ENCODE peak calls at places on chromosomes 13 and 19, in seven cellular contexts. S, P, G, Z, T, F and B are unnamed samples. For H3K36me3, the result is how much of the 10 kb centered on the place peaks cover.

GRCh38 chr19:44841255-44841654 is 4.8 kb upstream of the NECTIN2 start:
- DNase-seq in P (no peak), S (no peak), T (no peak), G (no peak), F (no peak), Z (no peak), B (no peak)

GRCh38 chr19:28602675-28603298 is 610.2 kb downstream of the UQCRFS1 start:
- DNase-seq in T (peak), S (no peak), F (no peak), P (no peak), Z (no peak), G (no peak), B (no peak)

GRCh38 chr13:48707405-48707804 is 53.7 kb downstream of the CYSLTR2 start:
- DNase-seq in S (no peak), G (no peak), P (no peak), T (no peak), Z (no peak), F (no peak), B (no peak)

GRCh38 chr19:28358604-28359003 is 854.3 kb downstream of the UQCRFS1 start:
- DNase-seq in P (no peak), T (no peak), S (no peak), F (no peak), Z (no peak), G (no peak), B (no peak)

GRCh38 chr13:106534844-106535551 is 464 bp downstream of the EFNB2 start:
- DNase-seq in S (no peak), T (peak), G (peak), F (no peak), P (no peak), Z (no peak), B (peak)

GRCh38 chr19:38654478-38655079 is 7.1 kb downstream of the ACTN4 start:
- DNase-seq in P (no peak), F (no peak), G (peak), S (no peak), T (no peak), Z (no peak), B (peak)

GRCh38 chr19:30406220-30406944 is 34.2 kb downstream of the ZNF536 start:
- DNase-seq in F (no peak), S (no peak), G (no peak), P (no peak), T (no peak), Z (peak), B (no peak)

GRCh38 chr19:54125713-54126112 is 10.2 kb downstream of the PRPF31 start:
- DNase-seq in T (no peak), G (no peak), S (no peak), F (no peak), Z (no peak), P (no peak), B (no peak)

GRCh38 chr13:59303433-59303832 is 860.3 kb downstream of the DIAPH3 start:
- DNase-seq in F (no peak), Z (no peak), P (no peak), S (no peak), T (no peak), G (no peak), B (no peak)

GRCh38 chr19:41221514-41222205 is 2.6 kb downstream of the AXL start:
- DNase-seq in G (no peak), P (no peak), T (no peak), Z (no peak), F (no peak), S (no peak), B (no peak)

GRCh38 chr13:93769607-93770006 is 543.0 kb downstream of the GPC6 start:
- DNase-seq in T (no peak), P (no peak), Z (no peak), G (no peak), S (no peak), F (no peak), B (no peak)

GRCh38 chr19:6259312-6259861 is 20.4 kb downstream of the MLLT1 start:
- DNase-seq in T (no peak), S (no peak), F (no peak), P (no peak), Z (no peak), G (no peak), B (peak)

GRCh38 chr19:35144600-35145436 is 1.8 kb downstream of the FXYD7 start:
- DNase-seq in G (no peak), Z (no peak), F (no peak), S (no peak), T (peak), P (no peak), B (no peak)

GRCh38 chr19:16895467-16896097 is 6.8 kb downstream of the F2RL3 start:
- DNase-seq in T (no peak), S (no peak), P (no peak), F (no peak), G (no peak), Z (no peak), B (no peak)

GRCh38 chr13:51912511-51913225 is 50.9 kb downstream of the CCDC70 start:
- DNase-seq in G (no peak), T (no peak), P (no peak), S (no peak), Z (no peak), F (no peak), B (no peak)

GRCh38 chr19:33673258-33673875 is 51.6 kb downstream of the CHST8 start:
- DNase-seq in Z (no peak), T (no peak), P (no peak), S (no peak), F (no peak), G (no peak), B (no peak)

GRCh38 chr19:1265611-1266115 is 3.5 kb upstream of the CIRBP start:
- DNase-seq in G (peak), T (no peak), F (no peak), Z (no peak), S (no peak), P (no peak), B (peak)

GRCh38 chr19:14116525-14116917 is 1.0 kb downstream of the PRKACA start:
- DNase-seq in S (no peak), F (no peak), P (no peak), G (no peak), Z (no peak), T (no peak), B (no peak)

GRCh38 chr13:114153485-114154080 is 21.2 kb upstream of the RASA3 start:
- DNase-seq in P (no peak), T (no peak), G (no peak), F (no peak), Z (no peak), S (no peak), B (no peak)

GRCh38 chr13:75372923-75373841 is 108.8 kb downstream of the TBC1D4 start:
- DNase-seq in T (no peak), S (no peak), Z (no peak), G (no peak), F (no peak), P (no peak), B (no peak)

GRCh38 chr13:58584610-58585009 is 953.1 kb downstream of the PCDH17 start:
- DNase-seq in P (no peak), Z (no peak), S (no peak), T (no peak), G (no peak), F (no peak), B (no peak)

DNA sequence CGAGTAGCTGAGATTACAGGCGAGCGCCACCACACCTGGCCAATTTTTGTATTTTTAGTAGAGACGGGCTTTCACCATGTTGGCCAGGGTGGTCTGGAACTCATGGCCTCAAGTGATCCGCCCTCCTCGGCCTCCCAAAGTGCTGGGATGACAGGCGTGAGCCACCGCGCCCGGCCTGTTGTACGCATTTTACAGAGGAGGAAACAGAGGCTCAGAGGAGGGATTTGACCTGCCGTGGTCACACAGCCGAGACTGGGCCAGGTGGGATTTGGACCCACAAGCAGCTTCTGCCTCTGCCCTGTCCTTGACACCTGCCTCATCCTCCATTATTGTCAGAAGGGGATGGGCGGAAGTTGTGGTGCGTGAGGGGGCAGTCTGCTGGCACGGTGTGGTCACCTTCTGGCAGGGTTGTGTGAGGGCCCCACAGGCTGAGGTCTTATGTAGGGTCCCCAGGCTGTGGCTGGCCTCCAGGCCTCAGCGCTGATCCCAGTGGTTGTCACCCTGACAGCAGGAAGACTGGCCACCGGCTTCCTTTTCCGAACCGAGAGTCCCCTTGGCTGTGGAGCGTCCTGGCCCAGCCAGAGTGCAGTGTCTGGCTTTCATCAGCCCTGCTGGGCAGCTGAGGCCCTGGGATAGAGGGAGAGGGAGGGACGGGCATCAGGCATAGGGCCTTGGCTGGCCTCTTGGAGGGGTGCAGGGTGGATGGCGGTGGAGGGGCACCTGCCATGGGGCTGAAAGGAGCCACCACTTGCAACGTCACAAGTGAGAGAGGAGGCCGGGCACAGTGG is 20.3 kb downstream of the NFIC start:
- DNase-seq in T (no peak), G (no peak), F (no peak), S (no peak), Z (no peak), P (no peak), B (no peak)
- H3K9ac ChIP-seq in T (peak), G (no peak), F (no peak), S (no peak), Z (no peak), P (no peak), B (peak)

DNA sequence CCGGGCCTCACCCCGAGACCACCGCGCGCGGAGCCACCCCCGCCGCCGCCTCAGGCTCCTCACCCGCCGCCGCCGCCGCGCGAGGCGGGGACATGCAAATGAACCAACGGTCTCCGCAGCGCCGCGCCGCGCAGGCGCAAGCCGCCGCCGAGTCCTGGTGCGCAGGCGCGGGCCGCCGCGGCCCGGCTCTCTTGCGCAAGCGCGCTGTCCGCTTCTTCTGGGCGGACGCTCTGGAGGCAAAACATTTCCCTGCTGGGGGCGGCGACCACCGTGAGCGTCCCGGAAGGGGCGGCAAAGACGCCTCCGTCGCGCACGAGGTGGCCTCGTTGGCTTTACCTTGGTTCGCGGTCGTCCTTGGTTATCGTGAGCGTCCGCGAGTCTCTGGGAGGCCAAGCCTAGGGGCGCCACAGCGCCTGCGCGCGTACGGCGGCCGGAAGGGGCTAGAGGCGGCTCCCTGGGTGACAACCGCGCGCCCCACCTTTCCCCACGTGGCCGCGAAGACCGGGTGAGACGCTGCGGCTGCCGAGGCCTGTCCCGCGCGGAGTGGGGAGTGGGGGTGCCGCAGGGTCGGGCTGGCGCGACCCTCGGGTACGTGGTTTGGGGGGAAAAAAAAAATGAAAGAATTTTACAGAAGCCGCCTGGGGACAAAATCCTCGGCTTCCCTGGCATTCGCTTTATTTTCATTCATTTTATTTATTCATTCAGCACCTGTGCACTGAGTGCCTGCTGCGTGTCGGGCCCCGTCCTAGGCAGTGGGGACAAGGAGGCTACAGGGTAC is at the start of the genes ARMC6 and SUGP2:
- DNase-seq in P (peak), F (peak), T (peak), S (peak), Z (peak), G (peak), B (peak)
- TF ChIP-seq POLR2A in P (no peak), F (peak), T (peak), S (peak), Z (peak), G (peak), B (peak)

GRCh38 chr13:95601216-95601615 is 43.3 kb downstream of the DZIP1 start:
- DNase-seq in G (peak), Z (no peak), T (no peak), P (no peak), F (no peak), S (no peak), B (no peak)

GRCh38 chr13:95604534-95604915 is 40.0 kb downstream of the DZIP1 start:
- DNase-seq in G (no peak), P (no peak), S (no peak), T (no peak), Z (no peak), F (no peak), B (peak)

GRCh38 chr13:95605426-95606125 is 38.9 kb downstream of the DZIP1 start:
- DNase-seq in T (no peak), P (no peak), G (no peak), Z (no peak), F (no peak), S (no peak), B (no peak)

GRCh38 chr13:95601906-95602305 is 42.6 kb downstream of the DZIP1 start:
- DNase-seq in F (no peak), G (no peak), T (no peak), Z (no peak), P (no peak), S (no peak), B (no peak)

DNA sequence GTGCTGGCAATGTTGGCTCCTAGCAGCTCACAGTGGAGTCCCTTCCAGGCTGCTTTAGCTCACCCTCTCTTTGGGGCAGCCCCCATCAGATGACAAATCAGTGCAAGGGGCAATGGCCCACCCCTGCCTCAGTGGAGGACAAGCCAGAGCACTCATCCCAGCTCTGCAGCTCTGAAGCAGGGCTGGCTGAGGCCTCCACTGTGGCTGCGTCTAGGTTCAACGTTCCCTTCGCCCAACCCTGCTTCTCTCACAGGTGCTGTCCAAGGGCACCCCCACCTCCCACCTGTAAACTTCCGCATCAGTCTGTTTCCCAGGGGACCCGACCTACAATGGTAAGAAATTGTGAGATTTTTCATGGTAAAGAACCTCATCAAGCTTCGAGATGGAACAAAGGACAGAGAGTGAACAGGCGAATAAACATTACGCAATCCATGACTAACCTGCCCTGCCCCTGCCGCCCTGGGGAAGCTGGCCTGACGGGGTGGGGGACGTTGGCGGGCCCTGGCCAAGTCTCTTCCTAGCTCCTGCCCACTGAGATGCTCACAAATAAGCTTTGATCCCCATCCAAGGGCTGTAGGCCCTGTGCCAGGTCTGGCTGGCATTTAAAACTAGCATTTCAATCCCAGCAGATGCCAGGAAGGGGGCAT is 40.5 kb downstream of the DZIP1 start:
- DNase-seq in S (no peak), G (peak), F (no peak), P (no peak), Z (peak), T (no peak), B (no peak)
- H3K36me3 ChIP-seq in S (under half), G (under half), F (under half), P (under half), Z (under half), T (under half), B (under half)

GRCh38 chr19:19146865-19147264 is 8.6 kb upstream of the TMEM161A start:
- DNase-seq in T (no peak), Z (no peak), F (no peak), P (no peak), G (no peak), S (no peak), B (no peak)
- H3K9ac ChIP-seq in T (no peak), Z (no peak), F (no peak), P (no peak), G (no peak), S (no peak), B (no peak)